ENCODE peak calls at places on chromosome 10, in five cellular contexts. A is esophagus squamous epithelium, D is amniotic stem cell, U is posterior vena cava, Z is Calu3. V is an unnamed sample.

GRCh38 chr10:24435374-24435773 is 226.4 kb downstream of the KIAA1217 start:
- DNase-seq in D (no peak), Z (no peak), A (no peak), U (no peak), V (no peak)

GRCh38 chr10:75868601-75869000 is 437.2 kb downstream of the LRMDA start:
- DNase-seq in D (no peak), Z (no peak), U (no peak), A (no peak), V (no peak)

GRCh38 chr10:35224045-35224740 is 97.5 kb downstream of the CREM start:
- DNase-seq in A (no peak), Z (no peak), U (no peak), D (no peak), V (no peak)

GRCh38 chr10:31340343-31340742 is 21.3 kb downstream of the ZEB1 start:
- DNase-seq in D (no peak), U (no peak), Z (no peak), A (no peak), V (no peak)

GRCh38 chr10:66869635-66870034 is 56.2 kb upstream of the LRRTM3 start:
- DNase-seq in Z (no peak), A (no peak), D (no peak), U (no peak), V (no peak)

GRCh38 chr10:10807106-10807505 is 210.6 kb upstream of the CELF2 start:
- DNase-seq in A (no peak), Z (no peak), U (no peak), D (no peak), V (no peak)

GRCh38 chr10:677750-678661 is 11.5 kb downstream of the DIP2C start:
- DNase-seq in D (no peak), A (no peak), U (peak; percentile 50), Z (no peak), V (no peak)

GRCh38 chr10:43925793-43926192 is 277.1 kb upstream of the ZNF32 start:
- DNase-seq in A (no peak), Z (no peak), D (no peak), U (no peak), V (no peak)

GRCh38 chr10:4138146-4138721 is 353.2 kb upstream of the KLF6 start:
- DNase-seq in D (no peak), U (no peak), A (no peak), Z (no peak), V (no peak)

GRCh38 chr10:132350391-132350790 is 18.4 kb downstream of the LRRC27 start:
- DNase-seq in A (no peak), U (peak; percentile 52), D (no peak), Z (no peak), V (no peak)

GRCh38 chr10:24209421-24209770 is 458 bp downstream of the KIAA1217 start:
- DNase-seq in A (no peak), D (peak; percentile 9), Z (no peak), U (no peak), V (no peak)

GRCh38 chr10:116073025-116073424 is 200.0 kb downstream of the GFRA1 start:
- DNase-seq in Z (no peak), D (no peak), U (no peak), A (no peak), V (no peak)

GRCh38 chr10:131829156-131829930 is 71.5 kb upstream of the PPP2R2D start:
- DNase-seq in A (no peak), Z (no peak), D (no peak), U (peak; percentile 43), V (no peak)

GRCh38 chr10:69721690-69722310 is 79.9 kb upstream of the COL13A1 start:
- DNase-seq in D (no peak), U (no peak), A (no peak), Z (no peak), V (no peak)

GRCh38 chr10:132964231-132964630 is 21.9 kb upstream of the CFAP46 start:
- DNase-seq in Z (no peak), A (no peak), U (peak; percentile 76), D (no peak), V (no peak)

GRCh38 chr10:69407621-69408301 is 9.0 kb downstream of the TACR2 start:
- DNase-seq in U (no peak), D (no peak), Z (peak; percentile 44), A (no peak), V (no peak)

GRCh38 chr10:89392974-89393373 is 551 bp downstream of the IFIT1 start:
- DNase-seq in A (no peak), Z (no peak), U (no peak), D (no peak), V (peak; percentile 83)

GRCh38 chr10:124654686-124655085 is 89.5 kb downstream of the FAM53B start:
- DNase-seq in A (no peak), D (no peak), U (no peak), Z (no peak), V (no peak)

GRCh38 chr10:77023396-77023795 is 614.2 kb downstream of the KCNMA1 start:
- DNase-seq in U (no peak), A (no peak), Z (no peak), D (no peak), V (no peak)

GRCh38 chr10:58210160-58210559 is 57.5 kb downstream of the IPMK start:
- DNase-seq in A (no peak), U (no peak), Z (no peak), D (no peak), V (no peak)

GRCh38 chr10:54133201-54133600 is 667.8 kb downstream of the PCDH15 start:
- DNase-seq in Z (no peak), A (no peak), U (no peak), D (no peak), V (no peak)

GRCh38 chr10:80133221-80133620 is 691 bp downstream of the PLAC9 start:
- DNase-seq in A (no peak), U (peak; percentile 89), Z (no peak), D (no peak), V (no peak)

GRCh38 chr10:3873728-3874461 is 88.9 kb upstream of the KLF6 start:
- DNase-seq in U (no peak), D (no peak), Z (no peak), A (no peak), V (no peak)

GRCh38 chr10:88232029-88232895 is 350.9 kb downstream of the RNLS start:
- DNase-seq in U (peak; percentile 93), A (no peak), Z (no peak), D (no peak), V (peak; percentile 71)

GRCh38 chr10:90561666-90562065 is 296.2 kb downstream of the HTR7 start:
- DNase-seq in U (no peak), Z (no peak), A (no peak), D (no peak), V (no peak)

GRCh38 chr10:72171175-72171630 is 44.6 kb upstream of the ANAPC16 start:
- DNase-seq in D (peak; percentile 29), U (no peak), A (no peak), Z (peak; percentile 86), V (peak; percentile 38)

V was measured in skeletal muscle cell.